ENCODE peak calls at places on chromosomes 6 and 20, in eight cellular contexts. One of them, this sample, is unnamed.

GRCh38 chr20:53980101-53980500 is 90.3 kb downstream of the BCAS1 start:
- DNase-seq in CD4-positive, alpha-beta memory T cell: no peak
- DNase-seq in stomach: no peak
- DNase-seq in AML-193: no peak
- DNase-seq in A549: no peak
- DNase-seq in GM03348: no peak
- DNase-seq in cardiac muscle cell: no peak
- DNase-seq in bronchial epithelial cell: no peak
- DNase-seq in this sample: no peak

GRCh38 chr6:130760006-130760405 is 67.2 kb upstream of the SMLR1 start:
- DNase-seq in CD4-positive, alpha-beta memory T cell: no peak
- DNase-seq in GM03348: peak; percentile 64
- DNase-seq in bronchial epithelial cell: peak; percentile 51
- DNase-seq in cardiac muscle cell: peak; percentile 7
- DNase-seq in A549: no peak
- DNase-seq in AML-193: peak; percentile 19
- DNase-seq in stomach: no peak
- DNase-seq in this sample: no peak

GRCh38 chr6:165920896-165921671 is 246.6 kb downstream of the TBXT start:
- DNase-seq in AML-193: no peak
- DNase-seq in GM03348: no peak
- DNase-seq in cardiac muscle cell: no peak
- DNase-seq in stomach: no peak
- DNase-seq in bronchial epithelial cell: no peak
- DNase-seq in CD4-positive, alpha-beta memory T cell: no peak
- DNase-seq in A549: peak; percentile 13
- DNase-seq in this sample: no peak

GRCh38 chr20:7608246-7608645 is 332.0 kb downstream of the HAO1 start:
- DNase-seq in A549: no peak
- DNase-seq in GM03348: peak; percentile 7
- DNase-seq in AML-193: no peak
- DNase-seq in bronchial epithelial cell: no peak
- DNase-seq in stomach: no peak
- DNase-seq in cardiac muscle cell: peak; percentile 45
- DNase-seq in CD4-positive, alpha-beta memory T cell: no peak
- DNase-seq in this sample: no peak

GRCh38 chr6:75283907-75284284 is 696 bp downstream of the TMEM30A start:
- DNase-seq in stomach: no peak
- DNase-seq in bronchial epithelial cell: peak; percentile 16
- DNase-seq in AML-193: peak; percentile 26
- DNase-seq in A549: no peak
- DNase-seq in GM03348: no peak
- DNase-seq in cardiac muscle cell: no peak
- DNase-seq in CD4-positive, alpha-beta memory T cell: peak; percentile 13
- DNase-seq in this sample: no peak

GRCh38 chr6:149545754-149546471 is at the start of gene PPIL4:
- DNase-seq in GM03348: peak; percentile 98
- DNase-seq in CD4-positive, alpha-beta memory T cell: peak; percentile 98
- DNase-seq in stomach: peak; percentile 98
- DNase-seq in cardiac muscle cell: peak; percentile 94
- DNase-seq in bronchial epithelial cell: peak; percentile 80
- DNase-seq in A549: peak; percentile 41
- DNase-seq in AML-193: peak; percentile 91
- DNase-seq in this sample: peak; percentile 66

GRCh38 chr6:144145546-144145945 is 4.8 kb upstream of the STX11 start:
- DNase-seq in stomach: no peak
- DNase-seq in CD4-positive, alpha-beta memory T cell: no peak
- DNase-seq in A549: no peak
- DNase-seq in GM03348: no peak
- DNase-seq in cardiac muscle cell: no peak
- DNase-seq in bronchial epithelial cell: no peak
- DNase-seq in AML-193: no peak
- DNase-seq in this sample: no peak

GRCh38 chr6:83430606-83431544 is at the start of gene ME1:
- DNase-seq in stomach: peak; percentile 71
- DNase-seq in cardiac muscle cell: peak; percentile 69
- DNase-seq in bronchial epithelial cell: peak; percentile 60
- DNase-seq in A549: peak; percentile 36
- DNase-seq in CD4-positive, alpha-beta memory T cell: no peak
- DNase-seq in GM03348: peak; percentile 91
- DNase-seq in AML-193: no peak
- DNase-seq in this sample: no peak

GRCh38 chr6:27669278-27669797 is 196.4 kb upstream of the ZNF184 start:
- DNase-seq in bronchial epithelial cell: peak; percentile 21
- DNase-seq in AML-193: no peak
- DNase-seq in CD4-positive, alpha-beta memory T cell: peak; percentile 23
- DNase-seq in stomach: no peak
- DNase-seq in cardiac muscle cell: peak; percentile 27
- DNase-seq in A549: no peak
- DNase-seq in GM03348: no peak
- DNase-seq in this sample: no peak

This sample was measured in GF-D8.